ENCODE peak calls at places on chromosomes 12 and 14, in five cellular contexts. P, R, L, E and C are unnamed samples.

GRCh38 chr12:93318720-93319522 is 58.8 kb upstream of the NUDT4 start:
- DNase-seq in R (no peak), P (no peak), L (no peak), E (no peak), C (no peak)

GRCh38 chr14:60649815-60650381 is 621 bp upstream of the SIX1 start:
- DNase-seq in L (no peak), R (no peak), P (no peak), E (no peak), C (no peak)

GRCh38 chr12:103530352-103530751 is 34.6 kb upstream of the C12orf42 start:
- DNase-seq in E (no peak), R (no peak), L (no peak), P (no peak), C (no peak)

GRCh38 chr12:49309361-49309760 is 13.7 kb upstream of the TROAP start:
- DNase-seq in L (no peak), R (no peak), P (no peak), E (no peak), C (no peak)

GRCh38 chr12:49609059-49609874 is 3.8 kb upstream of the FAM186B start:
- DNase-seq in P (no peak), R (peak), E (no peak), L (no peak), C (no peak)

GRCh38 chr12:113997365-113997764 is 31.2 kb upstream of the RBM19 start:
- DNase-seq in P (no peak), E (no peak), L (no peak), R (no peak), C (no peak)

GRCh38 chr12:31959701-31960391 is 631 bp downstream of the RESF1 start:
- DNase-seq in P (no peak), E (peak), R (peak), L (peak), C (peak)

GRCh38 chr12:62435337-62436163 is 31.1 kb upstream of the MON2 start:
- DNase-seq in L (peak), P (no peak), R (peak), E (peak), C (no peak)

GRCh38 chr12:49664591-49665146 is 41.3 kb downstream of the PRPF40B start:
- DNase-seq in P (no peak), E (no peak), R (no peak), L (no peak), C (no peak)

GRCh38 chr14:95117937-95118726 is 39.2 kb downstream of the DICER1 start:
- DNase-seq in E (no peak), L (no peak), P (no peak), R (no peak), C (no peak)

GRCh38 chr12:50246873-50247612 is 36.3 kb downstream of the LIMA1 start:
- DNase-seq in E (peak), P (peak), L (peak), R (peak), C (peak)

GRCh38 chr12:69437073-69437472 is 33.1 kb upstream of the FRS2 start:
- DNase-seq in L (no peak), P (no peak), E (no peak), R (no peak), C (no peak)

GRCh38 chr14:88463318-88463717 is 77.9 kb downstream of the SPATA7 start:
- DNase-seq in R (no peak), L (no peak), E (peak), P (peak), C (no peak)

GRCh38 chr14:63563370-63564026 is 20.3 kb upstream of the PPP2R5E start:
- DNase-seq in R (no peak), L (no peak), E (no peak), P (no peak), C (no peak)

GRCh38 chr12:116517431-116518045 is 41.6 kb upstream of the MAP1LC3B2 start:
- DNase-seq in E (no peak), R (no peak), L (no peak), P (no peak), C (no peak)

GRCh38 chr14:100822921-100823320 is 3.0 kb upstream of the MEG3 start:
- DNase-seq in L (no peak), E (no peak), P (no peak), R (no peak), C (no peak)

GRCh38 chr12:121711925-121712461 is 559 bp upstream of the TMEM120B start:
- DNase-seq in E (peak), P (no peak), R (no peak), L (peak), C (peak)

GRCh38 chr12:50401383-50402155 is 884 bp downstream of the LARP4 start:
- DNase-seq in P (no peak), R (peak), E (no peak), L (no peak), C (peak)

GRCh38 chr12:42094277-42094676 is 50.4 kb downstream of the GXYLT1 start:
- DNase-seq in P (no peak), L (no peak), R (no peak), E (no peak), C (no peak)

GRCh38 chr12:125518074-125518473 is 452.8 kb downstream of the AACS start:
- DNase-seq in P (no peak), E (no peak), R (no peak), L (no peak), C (no peak)

GRCh38 chr12:55072093-55072492 is 52.3 kb downstream of the NEUROD4 start:
- DNase-seq in P (no peak), R (peak), E (peak), L (no peak), C (no peak)

GRCh38 chr12:109764776-109765492 is 51.3 kb downstream of the FAM222A start:
- DNase-seq in R (peak), E (no peak), L (peak), P (no peak), C (no peak)

GRCh38 chr12:127657036-127657435 is 609.9 kb upstream of the TMEM132C start:
- DNase-seq in E (no peak), R (no peak), P (no peak), L (no peak), C (no peak)

GRCh38 chr14:55328317-55328716 is 57.1 kb downstream of the FBXO34 start:
- DNase-seq in E (no peak), P (no peak), L (no peak), R (no peak), C (no peak)

GRCh38 chr12:21576431-21576830 is 28.2 kb downstream of the GYS2 start:
- DNase-seq in R (no peak), P (no peak), L (no peak), E (no peak), C (no peak)

GRCh38 chr14:25009891-25010290 is 40.1 kb downstream of the STXBP6 start:
- DNase-seq in E (no peak), L (no peak), R (no peak), P (no peak), C (no peak)

GRCh38 chr14:100428727-100429126 is 105.6 kb downstream of the SLC25A47 start:
- DNase-seq in P (no peak), E (no peak), R (no peak), L (no peak), C (no peak)

GRCh38 chr14:50040401-50040775 is 76.0 kb downstream of the VCPKMT start:
- DNase-seq in P (no peak), E (peak), R (no peak), L (no peak), C (no peak)

GRCh38 chr14:77099425-77100167 is 1.5 kb downstream of the CIPC start:
- DNase-seq in R (no peak), E (no peak), L (no peak), P (no peak), C (no peak)

GRCh38 chr14:102116361-102117180 is 23.1 kb upstream of the WDR20 start:
- DNase-seq in R (no peak), E (no peak), P (no peak), L (no peak), C (no peak)

GRCh38 chr12:70927356-70927755 is 6.8 kb upstream of the PTPRR start:
- DNase-seq in P (no peak), E (no peak), L (no peak), R (no peak), C (no peak)

GRCh38 chr12:124433906-124434305 is 133.5 kb downstream of the NCOR2 start:
- DNase-seq in P (no peak), E (no peak), L (no peak), R (no peak), C (no peak)

GRCh38 chr12:26317942-26318565 is 122.7 kb downstream of the SSPN start:
- DNase-seq in P (no peak), E (no peak), R (no peak), L (no peak), C (no peak)

GRCh38 chr12:26319511-26319910 is 124.1 kb downstream of the SSPN start:
- DNase-seq in E (no peak), L (peak), P (no peak), R (no peak), C (peak)

GRCh38 chr12:26318661-26319068 is 123.3 kb downstream of the SSPN start:
- DNase-seq in E (no peak), L (peak), P (peak), R (peak), C (peak)
- TF ChIP-seq EP300 in E (no peak), L (no peak), P (peak), R (peak), C (no peak)

GRCh38 chr12:132710422-132711168 is at the start of gene PGAM5:
- DNase-seq in R (peak), E (peak), P (peak), L (peak), C (peak)
- H3K4me3 ChIP-seq in R (peak), E (peak), P (peak), L (peak), C (peak)

DNA sequence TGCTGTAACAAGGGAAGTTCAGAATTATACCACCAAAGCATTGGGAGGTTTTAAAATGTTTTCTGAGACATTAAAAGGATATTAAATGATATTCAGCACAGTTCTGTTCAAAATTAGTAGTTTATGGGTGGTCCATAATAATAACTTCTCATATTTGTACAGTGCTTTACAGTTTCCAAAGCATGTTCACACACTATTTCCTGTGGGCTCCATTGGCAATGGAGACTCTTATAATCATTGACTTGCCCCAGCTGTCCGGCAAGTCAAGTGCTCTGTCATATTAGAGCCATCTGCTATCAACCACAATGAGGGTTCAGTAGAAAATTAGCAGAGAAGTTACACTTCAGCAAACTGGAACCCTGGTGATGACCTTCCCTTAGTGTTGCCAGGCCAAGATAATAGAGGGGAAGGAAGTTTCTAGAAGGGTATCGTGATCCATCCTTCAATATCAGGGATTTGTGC is 526.6 kb upstream of the CCDC196 start:
- DNase-seq in R (no peak), P (no peak), E (no peak), L (no peak), C (no peak)
- TF ChIP-seq CTCF in R (peak), P (no peak), E (peak), L (no peak), C (no peak)

DNA sequence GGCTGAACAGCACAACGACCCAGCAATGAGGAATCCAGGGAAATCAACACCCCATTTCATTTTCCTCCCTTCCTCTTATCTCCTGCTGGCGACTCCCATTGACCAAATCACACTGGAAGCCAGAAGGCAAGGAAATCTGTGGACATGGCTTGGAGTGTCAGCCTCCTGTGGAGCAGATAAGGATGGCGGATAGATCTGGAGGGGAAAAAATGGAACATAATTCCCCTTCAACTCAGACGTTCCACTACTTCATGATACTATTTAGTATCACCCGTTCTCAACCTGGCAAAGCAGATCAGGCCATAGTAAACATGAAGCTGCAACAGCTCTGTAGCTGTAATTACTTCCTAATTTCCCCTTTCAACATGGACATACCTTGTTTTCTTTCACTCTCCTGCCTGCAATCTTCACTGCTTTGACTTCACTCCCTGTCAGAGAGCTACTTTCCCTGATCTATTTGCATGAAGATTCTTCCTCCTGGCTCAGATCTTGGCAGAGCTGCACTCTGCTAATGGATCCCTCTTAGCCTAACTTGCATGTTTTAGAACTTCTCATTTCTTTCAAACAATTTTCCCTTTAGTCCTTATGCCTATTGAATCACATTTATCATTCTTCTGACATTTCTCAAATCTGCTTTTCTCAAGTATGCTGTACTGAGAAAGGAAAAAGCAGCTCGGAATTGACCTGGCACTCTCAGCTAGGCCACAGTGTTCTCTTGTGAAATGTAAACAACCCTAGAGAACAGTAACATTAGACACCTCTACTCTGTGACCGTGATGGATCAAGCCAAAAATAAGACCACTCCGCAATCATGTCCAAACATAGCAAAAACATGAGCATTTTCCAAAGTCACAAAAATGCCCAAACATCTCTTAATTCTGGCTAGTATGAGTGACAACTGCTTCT is 135.1 kb downstream of the ETNK1 start:
- DNase-seq in R (no peak), P (no peak), L (no peak), E (no peak), C (no peak)
- TF ChIP-seq EP300 in R (peak), P (no peak), L (peak), E (no peak), C (no peak)

GRCh38 chr12:46830731-46831334 is 5.0 kb upstream of the SLC38A4 start:
- DNase-seq in R (no peak), L (no peak), P (no peak), E (no peak), C (no peak)
- H3K4me3 ChIP-seq in R (peak), L (peak), P (no peak), E (peak), C (no peak)

DNA sequence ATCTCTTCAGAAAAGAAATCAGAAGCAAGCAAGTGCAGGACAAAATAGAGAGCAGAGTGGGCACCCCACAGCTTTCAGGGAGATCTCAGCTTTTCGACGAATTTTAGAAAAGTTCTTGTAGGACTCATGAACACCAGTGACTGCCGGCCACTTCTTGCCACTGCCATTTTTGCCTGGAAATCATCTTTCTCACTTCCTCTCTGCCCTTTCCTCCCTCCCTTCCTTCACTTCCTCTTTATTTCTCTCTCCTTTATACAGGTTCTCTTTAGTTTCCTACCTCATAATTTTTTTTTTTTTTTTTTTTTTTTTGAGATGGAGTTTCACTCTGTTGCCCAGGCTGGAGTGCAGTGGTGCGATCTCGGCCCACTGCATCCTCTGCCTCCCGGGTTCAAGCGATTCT is 185.6 kb downstream of the APAF1 start:
- DNase-seq in L (no peak), R (no peak), E (no peak), P (no peak), C (no peak)
- TF ChIP-seq CTCF in L (no peak), R (no peak), E (no peak), P (no peak), C (no peak)

DNA sequence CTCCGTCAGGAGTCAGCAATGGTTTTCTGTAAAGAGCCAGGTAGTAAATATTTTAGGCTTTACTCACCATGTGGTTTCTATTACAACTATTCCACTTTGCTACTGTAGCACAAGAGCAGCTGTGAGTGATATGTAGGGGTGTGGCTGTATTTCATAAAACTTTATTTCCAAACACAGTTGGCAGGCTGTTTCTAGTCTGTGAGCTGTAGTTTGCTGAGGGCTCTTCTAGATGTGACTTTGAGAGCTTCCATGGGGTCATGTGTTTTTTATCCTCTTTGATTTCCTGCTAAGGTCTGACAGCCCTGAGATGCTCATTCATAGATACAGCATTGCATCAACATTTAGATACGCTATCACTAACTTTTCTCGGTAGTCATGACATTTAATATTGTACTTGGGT is 231.0 kb upstream of the DCN start:
- DNase-seq in P (no peak), R (peak), E (no peak), L (no peak), C (no peak)
- TF ChIP-seq EP300 in P (no peak), R (no peak), E (no peak), L (no peak), C (no peak)

GRCh38 chr14:91416744-91417133 is 881 bp downstream of the CCDC88C start:
- DNase-seq in E (no peak), P (peak), L (no peak), R (peak), C (no peak)
- H3K4me3 ChIP-seq in E (peak), P (peak), L (peak), R (peak), C (peak)

GRCh38 chr12:64451687-64452558 is at the start of gene TBK1:
- DNase-seq in L (peak), R (peak), P (peak), E (peak), C (peak)
- TF ChIP-seq CTCF in L (no peak), R (peak), P (peak), E (no peak), C (peak)